ENCODE peak calls at places on chromosomes 12 and 14, in six cellular contexts. R, T, Q, X, B and C are unnamed samples.

GRCh38 chr12:79546461-79547043 is 144.2 kb downstream of the PAWR start:
- DNase-seq in R (peak; percentile 30), T (no peak), Q (no peak), X (no peak), B (no peak), C (no peak)

GRCh38 chr14:99271951-99272668 is at the start of gene BCL11B:
- DNase-seq in R (peak; percentile 65), T (peak; percentile 77), Q (peak; percentile 54), X (peak; percentile 23), B (peak; percentile 19), C (peak; percentile 89)

GRCh38 chr12:92138144-92138543 is 7.5 kb downstream of the BTG1 start:
- DNase-seq in R (no peak), T (no peak), Q (no peak), X (no peak), B (no peak), C (no peak)

GRCh38 chr12:26226629-26227375 is 31.4 kb downstream of the SSPN start:
- DNase-seq in R (peak; percentile 26), T (peak; percentile 71), Q (peak; percentile 41), X (no peak), B (no peak), C (no peak)

GRCh38 chr12:6215932-6216494 is 15.8 kb downstream of the CD9 start:
- DNase-seq in R (peak; percentile 63), T (peak; percentile 97), Q (peak; percentile 98), X (no peak), B (no peak), C (no peak)

GRCh38 chr12:45477526-45477925 is 252.0 kb upstream of the ARID2 start:
- DNase-seq in R (no peak), T (no peak), Q (no peak), X (no peak), B (no peak), C (no peak)

GRCh38 chr12:46187023-46187422 is 81.8 kb downstream of the SLC38A1 start:
- DNase-seq in R (peak; percentile 88), T (peak; percentile 66), Q (peak; percentile 55), X (peak; percentile 62), B (no peak), C (no peak)

GRCh38 chr12:77865178-77865577 is 34.5 kb downstream of the NAV3 start:
- DNase-seq in R (no peak), T (no peak), Q (no peak), X (no peak), B (no peak), C (no peak)

GRCh38 chr12:32365473-32366064 is 33.8 kb upstream of the FGD4 start:
- DNase-seq in R (peak; percentile 92), T (peak; percentile 53), Q (no peak), X (peak; percentile 47), B (no peak), C (peak; percentile 53)

GRCh38 chr12:69553626-69554248 is 31.5 kb upstream of the CCT2 start:
- DNase-seq in R (peak; percentile 79), T (no peak), Q (peak; percentile 48), X (no peak), B (no peak), C (peak; percentile 24)

GRCh38 chr12:93727195-93727811 is 50.1 kb downstream of the CRADD start:
- DNase-seq in R (no peak), T (no peak), Q (no peak), X (no peak), B (no peak), C (no peak)

GRCh38 chr14:69153848-69154208 is 909 bp upstream of the DCAF5 start:
- DNase-seq in R (peak; percentile 25), T (peak; percentile 50), Q (no peak), X (no peak), B (no peak), C (peak; percentile 26)

GRCh38 chr12:120584343-120585149 is 3.3 kb upstream of the POP5 start:
- DNase-seq in R (no peak), T (peak; percentile 44), Q (peak; percentile 19), X (no peak), B (no peak), C (peak; percentile 73)

DNA sequence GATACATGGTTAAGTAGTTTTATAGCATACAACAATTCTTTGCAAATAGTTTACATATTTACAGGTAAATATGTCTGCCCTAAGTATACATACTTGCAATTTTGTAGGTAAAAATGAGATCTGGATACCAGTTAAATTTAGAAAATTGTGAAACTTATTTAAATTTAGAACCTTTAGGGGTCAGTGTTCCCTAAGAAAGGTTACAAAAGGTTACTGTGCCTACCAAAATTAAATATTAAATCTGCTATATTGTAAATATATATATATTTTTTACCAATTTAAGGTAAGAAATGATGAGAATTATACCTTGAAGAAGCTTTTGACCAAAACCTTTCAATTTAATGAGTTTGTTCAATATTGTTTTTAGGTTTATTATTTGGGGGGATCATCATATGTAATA is 54.0 kb downstream of the MIPOL1 start:
- DNase-seq in R (no peak), T (no peak), Q (no peak), X (no peak), B (no peak), C (no peak)
- TF ChIP-seq CTCF in R (no peak), T (no peak), Q (no peak), X (no peak), B (peak; percentile 28), C (no peak)

DNA sequence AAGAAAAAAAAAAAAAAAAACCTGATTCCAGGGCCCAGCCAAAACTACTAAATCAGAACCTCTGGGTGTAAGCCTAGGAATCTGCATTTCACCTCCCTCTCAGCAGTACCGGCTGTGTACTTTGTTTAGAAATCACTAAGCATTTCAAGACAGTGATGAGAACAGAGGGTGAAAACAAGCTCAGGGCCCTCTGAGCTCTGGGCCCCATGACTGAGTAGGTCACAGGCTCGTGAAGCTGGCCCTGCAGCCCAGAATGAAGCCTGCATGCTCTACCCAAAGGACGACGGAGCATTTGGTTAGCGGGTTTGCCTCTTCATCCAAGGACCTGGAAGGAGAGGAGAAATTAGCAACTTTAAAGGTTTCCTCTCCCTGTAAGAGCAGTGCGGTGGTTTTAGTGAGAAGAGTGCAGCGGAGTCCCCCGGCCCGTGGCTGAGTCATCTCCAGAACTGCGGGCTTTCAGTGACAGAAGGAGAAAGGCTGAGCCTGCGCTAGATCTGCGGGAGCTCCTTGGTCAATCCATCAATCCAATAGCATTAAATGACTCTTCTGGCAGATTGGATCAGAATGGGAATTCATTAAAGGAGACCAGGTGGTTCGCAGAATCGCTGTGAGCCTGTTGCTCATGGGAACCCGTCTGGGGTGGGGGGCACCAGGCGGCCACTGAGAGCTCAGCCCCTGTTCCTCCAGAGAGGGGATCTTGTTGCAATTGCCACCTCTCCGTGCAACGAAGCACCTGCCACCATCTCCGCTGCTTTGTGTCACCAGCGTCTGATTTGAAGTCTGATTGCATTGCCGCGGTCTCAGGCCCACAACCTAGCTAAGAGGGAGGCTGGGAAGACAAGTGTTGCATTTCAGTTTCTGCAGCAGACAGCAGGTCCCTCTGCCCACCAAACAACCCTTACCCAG is 7.3 kb downstream of the IL31 start:
- DNase-seq in R (no peak), T (no peak), Q (no peak), X (no peak), B (no peak), C (peak; percentile 57)
- TF ChIP-seq CTCF in R (no peak), T (no peak), Q (no peak), X (no peak), B (no peak), C (no peak)

DNA sequence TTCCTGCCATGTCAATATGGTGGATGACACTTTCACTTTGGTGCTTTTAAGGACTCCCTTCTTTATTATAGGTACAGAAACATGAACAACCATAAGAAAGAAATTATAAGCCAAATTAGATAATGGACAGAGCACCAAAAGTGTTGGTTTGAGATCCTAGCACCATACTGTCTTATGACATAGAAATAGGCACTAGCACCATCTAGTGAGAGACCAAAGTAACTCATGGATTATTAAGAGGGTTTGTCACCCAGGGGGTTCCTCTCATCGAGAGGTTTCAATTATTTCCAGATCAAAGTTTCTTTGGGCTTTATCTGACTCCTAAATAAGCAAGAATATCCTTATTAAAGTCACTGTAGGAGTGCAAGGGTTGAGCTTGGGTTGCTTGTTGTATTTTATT is 153.0 kb upstream of the DIO2 start:
- DNase-seq in R (peak; percentile 70), T (no peak), Q (no peak), X (no peak), B (no peak), C (peak; percentile 8)
- TF ChIP-seq CTCF in R (peak; percentile 59), T (peak; percentile 29), Q (no peak), X (peak; percentile 19), B (peak; percentile 54), C (no peak)

GRCh38 chr12:111693818-111694217 is 8.0 kb downstream of the ACAD10 start:
- DNase-seq in R (no peak), T (no peak), Q (no peak), X (no peak), B (no peak), C (no peak)

GRCh38 chr12:111691262-111691661 is 5.4 kb downstream of the ACAD10 start:
- DNase-seq in R (no peak), T (no peak), Q (no peak), X (no peak), B (no peak), C (no peak)

GRCh38 chr12:111687255-111687654 is 1.4 kb downstream of the ACAD10 start:
- DNase-seq in R (peak; percentile 21), T (no peak), Q (no peak), X (no peak), B (no peak), C (peak; percentile 36)

GRCh38 chr12:111687952-111688351 is 2.1 kb downstream of the ACAD10 start:
- DNase-seq in R (no peak), T (no peak), Q (no peak), X (no peak), B (no peak), C (no peak)

GRCh38 chr12:111692575-111693210 is 6.8 kb downstream of the ACAD10 start:
- DNase-seq in R (peak; percentile 48), T (no peak), Q (no peak), X (no peak), B (no peak), C (no peak)
- TF ChIP-seq CTCF in R (peak; percentile 60), T (no peak), Q (no peak), X (peak; percentile 30), B (no peak), C (no peak)

GRCh38 chr14:94583557-94583956 is 2.3 kb downstream of the SERPINA5 start:
- DNase-seq in R (no peak), T (no peak), Q (no peak), X (no peak), B (no peak), C (no peak)

GRCh38 chr14:94578712-94579111 is 2.5 kb upstream of the SERPINA5 start:
- DNase-seq in R (no peak), T (no peak), Q (no peak), X (no peak), B (no peak), C (no peak)

GRCh38 chr14:94582199-94582750 is 1.0 kb downstream of the SERPINA5 start:
- DNase-seq in R (no peak), T (peak; percentile 90), Q (no peak), X (no peak), B (no peak), C (no peak)

GRCh38 chr14:94582851-94583250 is 1.6 kb downstream of the SERPINA5 start:
- DNase-seq in R (no peak), T (no peak), Q (no peak), X (no peak), B (no peak), C (no peak)

GRCh38 chr14:94581127-94581999 is at the start of gene SERPINA5:
- DNase-seq in R (peak; percentile 64), T (peak; percentile 96), Q (peak; percentile 40), X (no peak), B (no peak), C (no peak)
- TF ChIP-seq CTCF in R (no peak), T (no peak), Q (no peak), X (no peak), B (no peak), C (no peak)